ENCODE peak calls at places on chromosomes 2 and 18, in nine cellular contexts. One of them, this sample, is unnamed.

GRCh38 chr18:28875059-28875458 is 698.1 kb upstream of the CDH2 start:
- DNase-seq in fibroblast of pulmonary artery: no peak
- DNase-seq in activated CD4-positive, alpha-beta memory T cell treated with anti-CD3 and anti-CD28 coated beads, Interleukin-2, amount 10 ng/mL, durations not matched to agents 7 days and 5 days: no peak
- DNase-seq in foreskin melanocyte: no peak
- DNase-seq in NCI-H2081: no peak
- DNase-seq in HS-5: no peak
- DNase-seq in GM04503: peak; percentile 20
- DNase-seq in upper lobe of right lung: no peak
- DNase-seq in EL: peak; percentile 23
- DNase-seq in this sample: no peak

GRCh38 chr2:159133795-159134194 is 152.7 kb downstream of the WDSUB1 start:
- DNase-seq in activated CD4-positive, alpha-beta memory T cell treated with anti-CD3 and anti-CD28 coated beads, Interleukin-2, amount 10 ng/mL, durations not matched to agents 7 days and 5 days: no peak
- DNase-seq in NCI-H2081: no peak
- DNase-seq in EL: peak; percentile 53
- DNase-seq in GM04503: no peak
- DNase-seq in HS-5: no peak
- DNase-seq in foreskin melanocyte: no peak
- DNase-seq in upper lobe of right lung: no peak
- DNase-seq in fibroblast of pulmonary artery: peak; percentile 66
- DNase-seq in this sample: no peak

GRCh38 chr2:16406497-16406896 is 259.1 kb downstream of the CYRIA start:
- DNase-seq in upper lobe of right lung: no peak
- DNase-seq in activated CD4-positive, alpha-beta memory T cell treated with anti-CD3 and anti-CD28 coated beads, Interleukin-2, amount 10 ng/mL, durations not matched to agents 7 days and 5 days: no peak
- DNase-seq in foreskin melanocyte: no peak
- DNase-seq in GM04503: no peak
- DNase-seq in EL: no peak
- DNase-seq in HS-5: no peak
- DNase-seq in NCI-H2081: no peak
- DNase-seq in fibroblast of pulmonary artery: no peak
- DNase-seq in this sample: no peak

GRCh38 chr2:106030287-106031268 is 163.5 kb downstream of the UXS1 start:
- DNase-seq in activated CD4-positive, alpha-beta memory T cell treated with anti-CD3 and anti-CD28 coated beads, Interleukin-2, amount 10 ng/mL, durations not matched to agents 7 days and 5 days: no peak
- DNase-seq in HS-5: peak; percentile 13
- DNase-seq in fibroblast of pulmonary artery: peak; percentile 88
- DNase-seq in upper lobe of right lung: no peak
- DNase-seq in foreskin melanocyte: peak; percentile 14
- DNase-seq in EL: peak; percentile 64
- DNase-seq in GM04503: peak; percentile 55
- DNase-seq in NCI-H2081: no peak
- DNase-seq in this sample: peak; percentile 36

GRCh38 chr2:232534940-232535735 is 4.4 kb upstream of the CHRNG start:
- DNase-seq in EL: no peak
- DNase-seq in upper lobe of right lung: peak; percentile 62
- DNase-seq in foreskin melanocyte: no peak
- DNase-seq in activated CD4-positive, alpha-beta memory T cell treated with anti-CD3 and anti-CD28 coated beads, Interleukin-2, amount 10 ng/mL, durations not matched to agents 7 days and 5 days: no peak
- DNase-seq in fibroblast of pulmonary artery: no peak
- DNase-seq in GM04503: no peak
- DNase-seq in NCI-H2081: no peak
- DNase-seq in HS-5: no peak
- DNase-seq in this sample: no peak

GRCh38 chr2:163711699-163712098 is 24.1 kb downstream of the FIGN start:
- DNase-seq in HS-5: no peak
- DNase-seq in fibroblast of pulmonary artery: no peak
- DNase-seq in activated CD4-positive, alpha-beta memory T cell treated with anti-CD3 and anti-CD28 coated beads, Interleukin-2, amount 10 ng/mL, durations not matched to agents 7 days and 5 days: no peak
- DNase-seq in NCI-H2081: no peak
- DNase-seq in EL: no peak
- DNase-seq in GM04503: no peak
- DNase-seq in upper lobe of right lung: no peak
- DNase-seq in foreskin melanocyte: no peak
- DNase-seq in this sample: no peak

GRCh38 chr18:67144342-67144741 is 372.2 kb downstream of the DSEL start:
- DNase-seq in upper lobe of right lung: no peak
- DNase-seq in GM04503: no peak
- DNase-seq in fibroblast of pulmonary artery: no peak
- DNase-seq in activated CD4-positive, alpha-beta memory T cell treated with anti-CD3 and anti-CD28 coated beads, Interleukin-2, amount 10 ng/mL, durations not matched to agents 7 days and 5 days: no peak
- DNase-seq in EL: no peak
- DNase-seq in NCI-H2081: peak; percentile 87
- DNase-seq in foreskin melanocyte: no peak
- DNase-seq in HS-5: no peak
- DNase-seq in this sample: no peak

GRCh38 chr2:71129114-71129890 is 727 bp downstream of the MCEE start:
- DNase-seq in fibroblast of pulmonary artery: peak; percentile 6
- DNase-seq in NCI-H2081: no peak
- DNase-seq in EL: peak; percentile 16
- DNase-seq in activated CD4-positive, alpha-beta memory T cell treated with anti-CD3 and anti-CD28 coated beads, Interleukin-2, amount 10 ng/mL, durations not matched to agents 7 days and 5 days: no peak
- DNase-seq in GM04503: no peak
- DNase-seq in foreskin melanocyte: no peak
- DNase-seq in upper lobe of right lung: no peak
- DNase-seq in HS-5: peak; percentile 5
- DNase-seq in this sample: no peak

GRCh38 chr18:34978953-34979608 is 62.1 kb upstream of the MAPRE2 start:
- DNase-seq in GM04503: peak; percentile 93
- DNase-seq in fibroblast of pulmonary artery: peak; percentile 91
- DNase-seq in NCI-H2081: peak; percentile 86
- DNase-seq in HS-5: peak; percentile 74
- DNase-seq in activated CD4-positive, alpha-beta memory T cell treated with anti-CD3 and anti-CD28 coated beads, Interleukin-2, amount 10 ng/mL, durations not matched to agents 7 days and 5 days: peak; percentile 54
- DNase-seq in foreskin melanocyte: peak; percentile 90
- DNase-seq in EL: peak; percentile 95
- DNase-seq in upper lobe of right lung: peak; percentile 68
- DNase-seq in this sample: peak; percentile 59

GRCh38 chr18:80159713-80160636 is 50.9 kb downstream of the ADNP2 start:
- DNase-seq in activated CD4-positive, alpha-beta memory T cell treated with anti-CD3 and anti-CD28 coated beads, Interleukin-2, amount 10 ng/mL, durations not matched to agents 7 days and 5 days: peak; percentile 44
- DNase-seq in fibroblast of pulmonary artery: peak; percentile 51
- DNase-seq in HS-5: no peak
- DNase-seq in upper lobe of right lung: peak; percentile 76
- DNase-seq in GM04503: no peak
- DNase-seq in NCI-H2081: no peak
- DNase-seq in foreskin melanocyte: no peak
- DNase-seq in EL: peak; percentile 32
- DNase-seq in this sample: no peak

GRCh38 chr18:23453657-23454011 is 547 bp downstream of the RIOK3 start:
- DNase-seq in upper lobe of right lung: no peak
- DNase-seq in HS-5: no peak
- DNase-seq in GM04503: no peak
- DNase-seq in EL: peak; percentile 38
- DNase-seq in fibroblast of pulmonary artery: peak; percentile 43
- DNase-seq in foreskin melanocyte: no peak
- DNase-seq in NCI-H2081: no peak
- DNase-seq in activated CD4-positive, alpha-beta memory T cell treated with anti-CD3 and anti-CD28 coated beads, Interleukin-2, amount 10 ng/mL, durations not matched to agents 7 days and 5 days: no peak
- DNase-seq in this sample: no peak

GRCh38 chr18:74139888-74140287 is 7.7 kb downstream of the FBXO15 start:
- DNase-seq in activated CD4-positive, alpha-beta memory T cell treated with anti-CD3 and anti-CD28 coated beads, Interleukin-2, amount 10 ng/mL, durations not matched to agents 7 days and 5 days: no peak
- DNase-seq in foreskin melanocyte: peak; percentile 60
- DNase-seq in EL: peak; percentile 59
- DNase-seq in GM04503: no peak
- DNase-seq in fibroblast of pulmonary artery: peak; percentile 44
- DNase-seq in HS-5: no peak
- DNase-seq in NCI-H2081: no peak
- DNase-seq in upper lobe of right lung: no peak
- DNase-seq in this sample: no peak

GRCh38 chr2:114754907-114755563 is 312.6 kb downstream of the DPP10 start:
- DNase-seq in HS-5: no peak
- DNase-seq in GM04503: no peak
- DNase-seq in NCI-H2081: peak; percentile 31
- DNase-seq in foreskin melanocyte: no peak
- DNase-seq in activated CD4-positive, alpha-beta memory T cell treated with anti-CD3 and anti-CD28 coated beads, Interleukin-2, amount 10 ng/mL, durations not matched to agents 7 days and 5 days: no peak
- DNase-seq in upper lobe of right lung: no peak
- DNase-seq in EL: no peak
- DNase-seq in fibroblast of pulmonary artery: no peak
- DNase-seq in this sample: no peak

GRCh38 chr18:35203001-35203553 is 37.8 kb upstream of the ZNF397 start:
- DNase-seq in EL: peak; percentile 13
- DNase-seq in foreskin melanocyte: no peak
- DNase-seq in activated CD4-positive, alpha-beta memory T cell treated with anti-CD3 and anti-CD28 coated beads, Interleukin-2, amount 10 ng/mL, durations not matched to agents 7 days and 5 days: no peak
- DNase-seq in HS-5: no peak
- DNase-seq in NCI-H2081: no peak
- DNase-seq in GM04503: peak; percentile 34
- DNase-seq in upper lobe of right lung: no peak
- DNase-seq in fibroblast of pulmonary artery: peak; percentile 40
- DNase-seq in this sample: no peak

GRCh38 chr18:70132999-70133398 is 72.5 kb downstream of the RTTN start:
- DNase-seq in foreskin melanocyte: no peak
- DNase-seq in GM04503: peak; percentile 93
- DNase-seq in EL: peak; percentile 95
- DNase-seq in NCI-H2081: no peak
- DNase-seq in fibroblast of pulmonary artery: peak; percentile 68
- DNase-seq in activated CD4-positive, alpha-beta memory T cell treated with anti-CD3 and anti-CD28 coated beads, Interleukin-2, amount 10 ng/mL, durations not matched to agents 7 days and 5 days: no peak
- DNase-seq in upper lobe of right lung: no peak
- DNase-seq in HS-5: peak; percentile 77
- DNase-seq in this sample: no peak

GRCh38 chr2:205323929-205324328 is 358.4 kb upstream of the NRP2 start:
- DNase-seq in activated CD4-positive, alpha-beta memory T cell treated with anti-CD3 and anti-CD28 coated beads, Interleukin-2, amount 10 ng/mL, durations not matched to agents 7 days and 5 days: no peak
- DNase-seq in HS-5: no peak
- DNase-seq in upper lobe of right lung: no peak
- DNase-seq in foreskin melanocyte: no peak
- DNase-seq in GM04503: no peak
- DNase-seq in NCI-H2081: no peak
- DNase-seq in EL: no peak
- DNase-seq in fibroblast of pulmonary artery: peak; percentile 30
- DNase-seq in this sample: no peak

GRCh38 chr18:63237911-63238710 is 81.5 kb downstream of the BCL2 start:
- DNase-seq in fibroblast of pulmonary artery: peak; percentile 95
- DNase-seq in activated CD4-positive, alpha-beta memory T cell treated with anti-CD3 and anti-CD28 coated beads, Interleukin-2, amount 10 ng/mL, durations not matched to agents 7 days and 5 days: no peak
- DNase-seq in foreskin melanocyte: peak; percentile 98
- DNase-seq in EL: peak; percentile 90
- DNase-seq in GM04503: peak; percentile 83
- DNase-seq in NCI-H2081: no peak
- DNase-seq in HS-5: peak; percentile 71
- DNase-seq in upper lobe of right lung: no peak
- DNase-seq in this sample: no peak

GRCh38 chr2:23418490-23418911 is 33.5 kb downstream of the KLHL29 start:
- DNase-seq in activated CD4-positive, alpha-beta memory T cell treated with anti-CD3 and anti-CD28 coated beads, Interleukin-2, amount 10 ng/mL, durations not matched to agents 7 days and 5 days: no peak
- DNase-seq in fibroblast of pulmonary artery: peak; percentile 63
- DNase-seq in GM04503: peak; percentile 24
- DNase-seq in foreskin melanocyte: no peak
- DNase-seq in NCI-H2081: no peak
- DNase-seq in HS-5: peak; percentile 80
- DNase-seq in EL: peak; percentile 75
- DNase-seq in upper lobe of right lung: no peak
- DNase-seq in this sample: no peak

GRCh38 chr2:170495896-170496295 is 219.2 kb upstream of the SP5 start:
- DNase-seq in HS-5: no peak
- DNase-seq in GM04503: no peak
- DNase-seq in EL: no peak
- DNase-seq in activated CD4-positive, alpha-beta memory T cell treated with anti-CD3 and anti-CD28 coated beads, Interleukin-2, amount 10 ng/mL, durations not matched to agents 7 days and 5 days: no peak
- DNase-seq in upper lobe of right lung: no peak
- DNase-seq in fibroblast of pulmonary artery: no peak
- DNase-seq in foreskin melanocyte: no peak
- DNase-seq in NCI-H2081: no peak
- DNase-seq in this sample: no peak

GRCh38 chr2:54470241-54470938 is 14.3 kb downstream of the SPTBN1 start:
- DNase-seq in HS-5: no peak
- DNase-seq in activated CD4-positive, alpha-beta memory T cell treated with anti-CD3 and anti-CD28 coated beads, Interleukin-2, amount 10 ng/mL, durations not matched to agents 7 days and 5 days: no peak
- DNase-seq in foreskin melanocyte: no peak
- DNase-seq in NCI-H2081: no peak
- DNase-seq in fibroblast of pulmonary artery: peak; percentile 73
- DNase-seq in EL: peak; percentile 77
- DNase-seq in upper lobe of right lung: no peak
- DNase-seq in GM04503: no peak
- DNase-seq in this sample: no peak

GRCh38 chr18:10015941-10016819 is 102.4 kb downstream of the VAPA start:
- DNase-seq in HS-5: peak; percentile 78
- DNase-seq in GM04503: peak; percentile 96
- DNase-seq in NCI-H2081: peak; percentile 15
- DNase-seq in fibroblast of pulmonary artery: peak; percentile 94
- DNase-seq in EL: peak; percentile 97
- DNase-seq in foreskin melanocyte: peak; percentile 62
- DNase-seq in activated CD4-positive, alpha-beta memory T cell treated with anti-CD3 and anti-CD28 coated beads, Interleukin-2, amount 10 ng/mL, durations not matched to agents 7 days and 5 days: no peak
- DNase-seq in upper lobe of right lung: no peak
- DNase-seq in this sample: peak; percentile 56

This sample was measured in heart right ventricle.